ENCODE peak calls at places on chromosomes 2 and 18, in eight cellular contexts. J is tibial artery; X is stimulated activated CD4-positive, alpha-beta T cell treated with anti-CD3 and anti-CD28 coated beads, TNF-alpha, amount 100 ng/mL, for 48 hours; R is activated T-helper 1 cell treated with anti-CD3 and anti-CD28 coated beads, Interleukin-12 subunit alpha, Interleukin-12 subunit beta, Interleukin-2, Interleukin-4 antibody, amounts not matched to agents 30 ng/mL and 10 ng/mL and 1 ng/mL, durations not matched to agents 14 hours and 24 hours and 36 hours; C is Right ventricle myocardium superior; F is AG08395; T is NCI-H1105; A is posterior cingulate gyrus. Z is an unnamed sample.

GRCh38 chr2:236643480-236643879 is 73.9 kb downstream of the ACKR3 start:
- DNase-seq in F (no peak), A (no peak), J (peak), X (no peak), R (no peak), T (no peak), C (no peak), Z (no peak)

GRCh38 chr2:50786345-50786744 is 245.6 kb downstream of the NRXN1 start:
- DNase-seq in J (no peak), A (no peak), C (no peak), T (no peak), X (no peak), R (no peak), F (no peak), Z (no peak)

GRCh38 chr18:77020561-77020960 is 112.0 kb downstream of the MBP start:
- DNase-seq in X (no peak), J (no peak), F (no peak), C (no peak), R (no peak), T (no peak), A (no peak), Z (no peak)

GRCh38 chr2:141565597-141565996 is 565.2 kb downstream of the LRP1B start:
- DNase-seq in C (no peak), J (no peak), A (no peak), F (no peak), X (no peak), R (no peak), T (no peak), Z (no peak)

GRCh38 chr18:7727381-7728076 is 160.4 kb downstream of the PTPRM start:
- DNase-seq in X (no peak), R (no peak), F (no peak), A (no peak), T (no peak), C (no peak), J (no peak), Z (no peak)

GRCh38 chr2:73386342-73386868 is 769 bp downstream of the ALMS1 start:
- DNase-seq in X (no peak), R (no peak), A (no peak), F (no peak), T (peak), J (no peak), C (no peak), Z (no peak)

GRCh38 chr2:28997237-28997846 is 16.2 kb downstream of the TOGARAM2 start:
- DNase-seq in R (no peak), A (peak), F (peak), J (no peak), X (no peak), T (no peak), C (peak), Z (no peak)

GRCh38 chr2:128315829-128316776 is 2.6 kb downstream of the HS6ST1 start:
- DNase-seq in C (peak), R (no peak), X (no peak), T (no peak), J (peak), F (no peak), A (no peak), Z (peak)

GRCh38 chr2:9594361-9595063 is 36.3 kb downstream of the YWHAQ start:
- DNase-seq in X (no peak), R (no peak), F (peak), C (no peak), J (peak), T (no peak), A (no peak), Z (no peak)

Z was measured in left lung.